ENCODE peak calls at places on chromosomes 3 and 15, in seven cellular contexts. U, K, A, Z, N, H and S are unnamed samples.

GRCh38 chr3:11717768-11718581 is 74.3 kb upstream of the VGLL4 start:
- DNase-seq in U (no peak), K (no peak), A (no peak), Z (no peak), N (no peak), H (peak), S (peak)

GRCh38 chr3:44954289-44954688 is 21.7 kb downstream of the ZDHHC3 start:
- DNase-seq in U (no peak), K (no peak), A (no peak), Z (no peak), N (no peak), H (no peak), S (no peak)

GRCh38 chr15:43292375-43293078 is 25.8 kb upstream of the TGM5 start:
- DNase-seq in U (no peak), K (no peak), A (no peak), Z (no peak), N (no peak), H (peak), S (peak)

GRCh38 chr15:95845862-95846515 is 484.5 kb upstream of the NR2F2 start:
- DNase-seq in U (no peak), K (no peak), A (no peak), Z (no peak), N (no peak), H (no peak), S (no peak)

GRCh38 chr15:49427369-49427768 is 4.3 kb downstream of the FGF7 start:
- DNase-seq in U (no peak), K (no peak), A (no peak), Z (no peak), N (no peak), H (no peak), S (no peak)

GRCh38 chr3:12139111-12139511 is 19.6 kb downstream of the TIMP4 start:
- DNase-seq in U (no peak), K (no peak), A (no peak), Z (peak), N (no peak), H (peak), S (peak)

GRCh38 chr3:197942956-197943556 is 6.9 kb upstream of the RPL35A start:
- DNase-seq in U (no peak), K (no peak), A (peak), Z (peak), N (peak), H (peak), S (peak)

GRCh38 chr3:27985369-27986035 is 255.9 kb upstream of the CMC1 start:
- DNase-seq in U (no peak), K (no peak), A (no peak), Z (no peak), N (no peak), H (peak), S (no peak)

GRCh38 chr15:95770191-95770590 is 560.3 kb upstream of the NR2F2 start:
- DNase-seq in U (no peak), K (no peak), A (no peak), Z (no peak), N (no peak), H (peak), S (peak)